ENCODE peak calls at places on chromosome 13, in seven cellular contexts. B is ovary; A is left ventricle myocardium inferior; S is CD8-positive, alpha-beta T cell; N is cardiac muscle cell; R is upper lobe of right lung; Y is heart right ventricle. T is an unnamed sample.

GRCh38 chr13:60379837-60380236 is 17.2 kb upstream of the TDRD3 start:
- DNase-seq in B (no peak), A (no peak), S (no peak), N (no peak), R (no peak), Y (no peak), T (no peak)

GRCh38 chr13:39144941-39145533 is 106.8 kb downstream of the NHLRC3 start:
- DNase-seq in B (peak; percentile 74), A (peak; percentile 40), S (no peak), N (peak; percentile 86), R (no peak), Y (peak; percentile 72), T (no peak)

GRCh38 chr13:23547000-23547590 is 23.1 kb upstream of the TNFRSF19 start:
- DNase-seq in B (peak; percentile 31), A (peak; percentile 62), S (no peak), N (peak; percentile 67), R (no peak), Y (peak; percentile 53), T (no peak)

GRCh38 chr13:33763021-33763420 is 54.9 kb upstream of the RFC3 start:
- DNase-seq in B (no peak), A (no peak), S (no peak), N (peak; percentile 39), R (no peak), Y (no peak), T (no peak)

GRCh38 chr13:85798999-85799646 is at the start of gene SLITRK6:
- DNase-seq in B (no peak), A (no peak), S (no peak), N (peak; percentile 66), R (no peak), Y (no peak), T (no peak)

GRCh38 chr13:100594731-100595130 is 6.1 kb upstream of the GGACT start:
- DNase-seq in B (no peak), A (no peak), S (no peak), N (no peak), R (no peak), Y (no peak), T (no peak)

GRCh38 chr13:30134578-30134977 is 172.8 kb downstream of the KATNAL1 start:
- DNase-seq in B (no peak), A (no peak), S (no peak), N (no peak), R (no peak), Y (no peak), T (no peak)

GRCh38 chr13:95608640-95609280 is 35.7 kb downstream of the DZIP1 start:
- DNase-seq in B (no peak), A (no peak), S (no peak), N (no peak), R (no peak), Y (no peak), T (no peak)

GRCh38 chr13:75279834-75280369 is 202.1 kb downstream of the TBC1D4 start:
- DNase-seq in B (no peak), A (no peak), S (no peak), N (no peak), R (no peak), Y (no peak), T (no peak)

GRCh38 chr13:26499209-26499601 is 58.3 kb upstream of the WASF3 start:
- DNase-seq in B (no peak), A (no peak), S (no peak), N (no peak), R (no peak), Y (no peak), T (no peak)

GRCh38 chr13:29165840-29166239 is 345.7 kb downstream of the MTUS2 start:
- DNase-seq in B (no peak), A (no peak), S (no peak), N (no peak), R (no peak), Y (no peak), T (no peak)

GRCh38 chr13:99371956-99372355 is 64.8 kb upstream of the GPR183 start:
- DNase-seq in B (no peak), A (no peak), S (peak; percentile 51), N (no peak), R (no peak), Y (no peak), T (peak; percentile 76)

GRCh38 chr13:22316494-22317025 is 645.7 kb downstream of the FGF9 start:
- DNase-seq in B (no peak), A (no peak), S (no peak), N (no peak), R (no peak), Y (no peak), T (no peak)

GRCh38 chr13:101523732-101524131 is 71.3 kb downstream of the ITGBL1 start:
- DNase-seq in B (no peak), A (no peak), S (no peak), N (peak; percentile 24), R (no peak), Y (peak; percentile 19), T (no peak)

GRCh38 chr13:113562085-113562749 is 22.3 kb upstream of the TFDP1 start:
- DNase-seq in B (peak; percentile 62), A (peak; percentile 52), S (peak; percentile 18), N (peak; percentile 85), R (peak; percentile 72), Y (peak; percentile 64), T (peak; percentile 79)

GRCh38 chr13:92838786-92839185 is 387.8 kb upstream of the GPC6 start:
- DNase-seq in B (no peak), A (no peak), S (no peak), N (peak; percentile 89), R (no peak), Y (no peak), T (no peak)

GRCh38 chr13:38538412-38538811 is 148.5 kb upstream of the FREM2 start:
- DNase-seq in B (no peak), A (no peak), S (no peak), N (no peak), R (no peak), Y (no peak), T (no peak)

GRCh38 chr13:30889196-30889690 is 16.8 kb upstream of the MEDAG start:
- DNase-seq in B (no peak), A (no peak), S (no peak), N (no peak), R (no peak), Y (no peak), T (no peak)

GRCh38 chr13:33490461-33491327 is 205.1 kb upstream of the STARD13 start:
- DNase-seq in B (peak; percentile 27), A (no peak), S (no peak), N (peak; percentile 78), R (peak; percentile 34), Y (peak; percentile 19), T (no peak)

GRCh38 chr13:31951215-31951678 is 80.3 kb upstream of the FRY start:
- DNase-seq in B (no peak), A (peak; percentile 65), S (no peak), N (no peak), R (peak; percentile 87), Y (peak; percentile 43), T (no peak)

GRCh38 chr13:30192320-30193093 is 114.8 kb downstream of the KATNAL1 start:
- DNase-seq in B (no peak), A (no peak), S (no peak), N (no peak), R (no peak), Y (no peak), T (no peak)

GRCh38 chr13:27005556-27005955 is 166.1 kb downstream of the USP12 start:
- DNase-seq in B (no peak), A (no peak), S (no peak), N (peak; percentile 52), R (no peak), Y (no peak), T (no peak)

DNA sequence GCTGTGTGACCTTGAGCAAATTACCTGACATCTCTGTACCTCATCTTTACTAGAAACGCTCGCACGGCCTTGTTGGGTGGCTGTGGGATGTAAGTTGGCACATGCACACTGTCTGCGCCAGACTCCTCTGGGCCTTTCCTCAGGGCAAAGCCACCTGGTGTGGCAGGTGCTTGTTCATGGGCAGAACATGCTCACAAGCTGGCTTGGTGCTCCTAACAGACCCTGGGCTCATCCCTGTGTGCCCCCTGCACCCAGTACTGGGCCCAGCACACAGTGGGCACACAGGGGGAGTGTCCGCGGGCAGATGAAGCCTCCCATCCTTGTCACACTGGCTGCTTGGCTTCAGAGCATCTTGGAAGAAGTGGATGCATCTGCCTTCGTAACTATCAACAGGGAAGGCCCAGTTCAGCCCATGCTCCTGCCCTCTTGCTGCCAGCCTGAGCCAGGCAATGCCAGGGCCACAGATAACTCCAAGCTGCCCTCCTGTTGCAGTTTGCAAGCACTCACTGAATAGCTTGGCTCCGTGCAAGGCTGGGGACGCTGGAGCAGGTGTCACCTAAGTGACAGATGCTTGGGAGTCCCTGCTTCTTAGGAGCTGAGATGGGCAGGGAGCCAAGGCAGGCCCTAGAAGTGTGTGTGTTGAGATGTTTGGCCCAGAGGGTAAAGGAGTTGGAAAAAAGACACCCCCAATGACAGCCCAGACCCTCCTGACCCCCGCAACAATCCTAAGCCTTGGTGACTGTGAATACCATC is 123.9 kb downstream of the TUBA3C start:
- DNase-seq in B (no peak), A (no peak), S (no peak), N (no peak), R (no peak), Y (no peak), T (no peak)
- H3K9me3 ChIP-seq in B (no peaks in the 10 kb centered on the region), A (peaks cover 5% of the 10 kb centered on the region), S (no peaks in the 10 kb centered on the region), N (no peaks in the 10 kb centered on the region), R (no peaks in the 10 kb centered on the region), Y (peaks cover 16% of the 10 kb centered on the region), T (peaks cover 21% of the 10 kb centered on the region)

DNA sequence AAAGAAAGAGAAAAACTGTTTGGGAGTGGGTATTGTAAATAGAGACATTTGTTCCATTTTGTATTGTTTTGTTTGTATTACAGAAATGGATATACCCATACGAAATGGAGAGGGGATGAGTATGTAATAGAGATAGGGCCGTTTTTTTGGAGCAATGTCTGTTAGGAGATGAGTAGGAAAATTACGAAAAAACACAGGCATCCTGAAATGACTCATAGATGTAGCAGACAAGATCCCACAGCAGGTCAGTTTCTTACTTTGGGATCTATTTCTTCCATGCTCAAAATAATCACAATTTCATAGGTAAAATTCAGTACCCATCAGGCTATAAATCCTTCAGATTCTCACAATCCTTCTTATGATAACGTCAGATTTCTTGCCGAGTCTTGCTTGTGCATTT is 779.4 kb upstream of the SLITRK1 start:
- DNase-seq in B (no peak), A (no peak), S (no peak), N (no peak), R (no peak), Y (no peak), T (no peak)
- H3K9me3 ChIP-seq in B (no peaks in the 10 kb centered on the region), A (no peaks in the 10 kb centered on the region), S (no peaks in the 10 kb centered on the region), N (no peaks in the 10 kb centered on the region), R (no peaks in the 10 kb centered on the region), Y (no peaks in the 10 kb centered on the region), T (no peaks in the 10 kb centered on the region)

DNA sequence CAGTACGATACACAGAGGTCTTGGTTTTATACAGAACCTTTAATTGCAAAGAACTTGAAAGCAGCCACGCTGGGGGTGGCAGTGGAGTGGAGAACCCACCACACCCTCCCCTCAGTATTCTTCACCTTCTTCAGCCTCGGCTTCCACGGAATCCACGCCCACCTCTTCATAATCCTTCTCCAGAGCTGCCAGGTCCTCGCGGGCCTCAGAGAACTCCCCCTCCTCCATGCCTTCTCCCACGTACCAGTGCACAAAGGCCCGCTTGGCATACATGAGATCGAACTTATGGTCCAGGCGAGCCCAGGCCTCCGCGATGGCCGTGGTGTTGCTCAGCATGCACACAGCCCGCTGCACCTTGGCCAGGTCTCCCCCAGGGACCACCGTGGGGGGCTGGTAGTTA is 7.9 kb downstream of the TUBA3C start:
- DNase-seq in B (no peak), A (no peak), S (no peak), N (no peak), R (no peak), Y (no peak), T (no peak)
- H3K9me3 ChIP-seq in B (no peaks in the 10 kb centered on the region), A (peaks cover 9% of the 10 kb centered on the region), S (no peaks in the 10 kb centered on the region), N (no peaks in the 10 kb centered on the region), R (no peaks in the 10 kb centered on the region), Y (peaks cover 17% of the 10 kb centered on the region), T (no peaks in the 10 kb centered on the region)

GRCh38 chr13:110097013-110097412 is 209.9 kb downstream of the COL4A1 start:
- DNase-seq in B (no peak), A (no peak), S (no peak), N (no peak), R (no peak), Y (no peak), T (no peak)
- H3K9me3 ChIP-seq in B (no peaks in the 10 kb centered on the region), A (peaks cover 28% of the 10 kb centered on the region), S (no peaks in the 10 kb centered on the region), N (no peaks in the 10 kb centered on the region), R (peaks cover 6% of the 10 kb centered on the region), Y (peaks cover 21% of the 10 kb centered on the region), T (peaks cover 27% of the 10 kb centered on the region)

T was measured in DND-41.